ENCODE peak calls at places on chromosomes 11 and 22, in nine cellular contexts. A, T, K, L, M, H, J, O and B are unnamed samples.

GRCh38 chr11:68383976-68384501 is 71.6 kb downstream of the LRP5 start:
- DNase-seq in A (peak; percentile 82), T (peak; percentile 51), K (no peak), L (peak; percentile 74), M (peak; percentile 83), H (peak; percentile 72), J (peak; percentile 63), O (peak; percentile 56), B (peak; percentile 75)

GRCh38 chr22:33073989-33074391 is 15.8 kb upstream of the SYN3 start:
- DNase-seq in A (no peak), T (peak; percentile 7), K (no peak), L (no peak), M (no peak), H (no peak), J (no peak), O (no peak), B (no peak)

GRCh38 chr11:67056640-67057409 is at the start of gene RHOD:
- DNase-seq in A (peak; percentile 90), T (no peak), K (no peak), L (peak; percentile 54), M (peak; percentile 46), H (no peak), J (peak; percentile 81), O (peak; percentile 39), B (peak; percentile 79)

GRCh38 chr11:34250732-34251639 is 106.8 kb downstream of the ABTB2 start:
- DNase-seq in A (peak; percentile 80), T (peak; percentile 29), K (peak; percentile 75), L (no peak), M (no peak), H (no peak), J (no peak), O (no peak), B (peak; percentile 53)

GRCh38 chr11:77215106-77215505 is 86.4 kb downstream of the GDPD4 start:
- DNase-seq in A (no peak), T (no peak), K (no peak), L (no peak), M (no peak), H (no peak), J (no peak), O (no peak), B (no peak)

GRCh38 chr11:3952715-3953114 is 97.3 kb downstream of the STIM1 start:
- DNase-seq in A (no peak), T (no peak), K (no peak), L (no peak), M (no peak), H (no peak), J (no peak), O (no peak), B (no peak)

GRCh38 chr11:32071811-32072210 is 19.1 kb upstream of the RCN1 start:
- DNase-seq in A (no peak), T (peak; percentile 63), K (no peak), L (no peak), M (peak; percentile 20), H (peak; percentile 14), J (no peak), O (peak; percentile 20), B (no peak)

GRCh38 chr11:11722861-11723260 is 101.1 kb upstream of the GALNT18 start:
- DNase-seq in A (no peak), T (no peak), K (no peak), L (no peak), M (no peak), H (no peak), J (no peak), O (no peak), B (no peak)

DNA sequence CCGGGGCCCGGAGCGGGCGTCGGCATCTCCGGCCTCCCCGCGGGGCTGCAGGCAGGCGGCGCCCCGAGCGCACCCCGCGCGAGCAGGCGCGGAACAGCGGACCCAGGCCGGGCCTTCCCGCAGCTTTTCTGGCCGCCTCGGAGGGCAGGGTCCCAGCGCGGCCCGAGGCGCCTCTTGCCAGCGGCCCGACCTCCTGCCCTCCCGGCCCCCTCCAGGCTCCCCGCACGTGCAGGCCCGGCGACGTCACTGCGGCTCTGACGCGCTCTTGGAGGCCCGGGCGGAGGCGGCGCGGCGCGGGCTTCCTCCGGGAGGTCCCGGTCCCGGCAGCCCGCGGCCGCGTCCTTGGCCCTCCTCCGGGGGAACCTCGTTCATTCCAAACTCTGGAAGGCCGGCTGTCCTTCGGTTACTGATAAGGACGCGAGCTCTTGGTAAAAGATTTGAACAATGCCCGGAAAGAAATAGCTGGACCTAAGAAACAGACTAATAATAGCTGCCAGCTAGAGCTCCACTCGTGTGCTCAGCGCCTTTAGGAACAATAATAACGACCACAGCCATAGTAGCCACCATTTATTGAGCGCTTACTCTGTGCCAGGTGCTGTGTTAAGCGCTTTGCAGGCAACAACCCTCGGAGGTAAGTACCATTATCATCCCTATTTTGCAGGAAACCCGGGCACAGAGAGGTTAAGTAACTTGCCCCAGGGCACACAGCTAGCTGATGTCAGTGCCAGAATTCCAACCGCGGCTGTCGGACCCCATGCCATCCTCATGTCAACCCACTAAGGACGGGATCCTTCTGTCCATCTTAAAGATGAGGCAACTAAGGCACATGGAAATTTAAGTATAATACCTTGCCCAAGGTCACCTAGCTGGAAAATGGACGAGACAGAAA is 39.1 kb upstream of the CREB3L1 start:
- DNase-seq in A (peak; percentile 95), T (peak; percentile 25), K (peak; percentile 90), L (peak; percentile 90), M (peak; percentile 84), H (peak; percentile 78), J (peak; percentile 65), O (peak; percentile 62), B (peak; percentile 73)
- H3K4me3 ChIP-seq in A (peak overlapping the region; percentile 52), T (peak overlapping the region; percentile 62), K (peak overlapping the region; percentile 61), L (peak overlapping the region; percentile 40), M (peak overlapping the region; percentile 50), H (peak overlapping the region; percentile 35), J (no peak overlapping the region), O (peak overlapping the region; percentile 76), B (peak overlapping the region; percentile 0)

GRCh38 chr22:29396126-29396525 is 7.8 kb upstream of the AP1B1 start:
- DNase-seq in A (no peak), T (no peak), K (no peak), L (no peak), M (no peak), H (no peak), J (peak; percentile 86), O (no peak), B (no peak)

GRCh38 chr22:29397791-29398190 is 9.4 kb upstream of the AP1B1 start:
- DNase-seq in A (no peak), T (no peak), K (no peak), L (no peak), M (no peak), H (no peak), J (no peak), O (no peak), B (no peak)

GRCh38 chr22:29393019-29393608 is 4.7 kb upstream of the AP1B1 start:
- DNase-seq in A (no peak), T (no peak), K (no peak), L (no peak), M (no peak), H (no peak), J (no peak), O (no peak), B (no peak)

GRCh38 chr22:29391546-29391945 is 3.2 kb upstream of the AP1B1 start:
- DNase-seq in A (no peak), T (no peak), K (no peak), L (no peak), M (no peak), H (no peak), J (no peak), O (no peak), B (no peak)

DNA sequence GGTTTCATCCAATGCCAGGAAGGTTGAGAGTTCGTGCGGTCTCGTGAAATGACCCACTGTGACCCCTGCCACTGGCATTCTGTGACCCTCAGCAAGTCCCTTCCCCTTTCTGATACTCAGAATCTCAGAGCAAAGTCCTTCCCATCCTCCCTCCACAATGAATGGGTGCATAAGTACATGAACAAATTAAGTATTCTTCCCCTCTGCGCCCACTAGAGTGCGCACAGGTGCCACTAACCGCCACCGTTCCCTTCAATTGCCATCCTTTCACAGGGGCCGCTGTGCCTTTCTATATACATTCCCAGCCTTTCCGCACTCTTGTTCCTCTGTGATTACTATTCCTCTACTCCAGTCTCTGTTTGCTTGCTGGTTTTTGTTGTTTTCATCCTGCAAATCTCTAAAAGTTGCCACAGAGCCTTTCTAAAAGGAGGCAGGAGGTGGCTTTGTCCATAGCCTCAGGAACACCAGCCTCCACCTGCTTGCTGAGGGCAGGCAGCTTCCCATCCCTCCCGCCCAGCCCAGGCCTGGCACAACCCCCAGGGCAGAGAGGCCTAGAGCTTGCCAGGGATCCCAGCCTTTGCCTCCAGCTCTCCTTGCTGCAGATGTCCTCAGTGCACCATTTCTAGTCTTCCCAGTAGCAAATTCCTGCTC is 6.7 kb upstream of the AP1B1 start:
- DNase-seq in A (no peak), T (peak; percentile 70), K (peak; percentile 75), L (peak; percentile 73), M (peak; percentile 81), H (peak; percentile 69), J (peak; percentile 80), O (peak; percentile 66), B (peak; percentile 78)
- H3K27ac ChIP-seq in A (no peak overlapping the region), T (no peak overlapping the region), K (no peak overlapping the region), L (no peak overlapping the region), M (no peak overlapping the region), H (no peak overlapping the region), J (no peak overlapping the region), O (no peak overlapping the region), B (no peak overlapping the region)

GRCh38 chr11:61963016-61963281 is 4.5 kb downstream of the FTH1 start:
- DNase-seq in A (no peak), T (no peak), K (no peak), L (peak; percentile 15), M (no peak), H (peak; percentile 55), J (no peak), O (no peak), B (peak; percentile 24)

GRCh38 chr11:61962213-61963015 is 5.0 kb downstream of the FTH1 start:
- DNase-seq in A (no peak), T (peak; percentile 14), K (no peak), L (peak; percentile 15), M (no peak), H (no peak), J (no peak), O (no peak), B (no peak)

GRCh38 chr11:61964941-61965282 is 2.5 kb downstream of the FTH1 start:
- DNase-seq in A (no peak), T (no peak), K (no peak), L (no peak), M (no peak), H (no peak), J (no peak), O (no peak), B (no peak)

GRCh38 chr11:61961570-61962212 is 5.7 kb downstream of the FTH1 start:
- DNase-seq in A (no peak), T (peak; percentile 41), K (no peak), L (peak; percentile 26), M (peak; percentile 87), H (peak; percentile 18), J (peak; percentile 78), O (no peak), B (peak; percentile 60)

DNA sequence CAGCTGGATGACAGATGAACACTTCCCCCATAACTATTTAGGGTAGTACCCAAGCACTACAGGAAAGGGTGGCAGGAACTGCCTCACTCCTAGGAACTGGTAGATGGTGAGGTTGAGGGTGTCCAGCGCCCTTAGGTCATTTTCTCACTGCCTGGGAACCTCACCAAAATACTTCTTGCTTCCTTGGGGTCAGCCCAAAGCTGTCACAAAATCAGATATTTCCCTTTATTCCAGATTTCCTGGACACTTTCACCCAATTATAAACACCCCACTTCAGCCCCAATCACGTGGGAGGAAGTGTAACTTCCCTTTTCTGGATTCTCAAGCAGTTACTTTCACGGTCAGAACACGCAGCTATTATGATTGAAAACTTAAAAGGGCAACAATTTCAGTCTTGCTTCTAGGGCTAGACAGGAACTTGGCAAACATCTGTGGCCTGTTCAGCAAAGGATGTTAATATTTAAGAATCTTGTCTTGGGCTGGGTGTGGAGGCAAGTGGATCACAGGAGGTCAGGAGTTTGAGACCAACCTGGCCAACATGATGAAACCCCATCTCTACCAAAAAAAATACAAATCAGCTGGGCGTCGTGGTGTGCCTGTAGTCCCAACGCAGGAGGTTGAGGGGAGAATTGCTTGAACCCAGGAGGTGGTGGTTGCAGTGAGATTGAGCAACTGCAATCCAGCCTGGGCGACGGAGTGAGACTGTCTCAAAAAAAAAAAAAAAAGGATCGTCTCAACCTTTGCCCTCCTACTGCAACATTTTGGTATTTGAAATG is 4.0 kb downstream of the FTH1 start:
- DNase-seq in A (no peak), T (no peak), K (no peak), L (peak; percentile 10), M (no peak), H (no peak), J (no peak), O (no peak), B (peak; percentile 45)
- H3K4me3 ChIP-seq in A (no peak overlapping the region), T (no peak overlapping the region), K (peak overlapping the region; percentile 98), L (no peak overlapping the region), M (no peak overlapping the region), H (no peak overlapping the region), J (no peak overlapping the region), O (no peak overlapping the region), B (no peak overlapping the region)

GRCh38 chr22:49779226-49779625 is 48.4 kb downstream of the BRD1 start:
- DNase-seq in A (no peak), T (no peak), K (no peak), L (no peak), M (no peak), H (no peak), J (no peak), O (no peak), B (no peak)

GRCh38 chr22:49780992-49781782 is 46.5 kb downstream of the BRD1 start:
- DNase-seq in A (peak; percentile 66), T (no peak), K (no peak), L (no peak), M (no peak), H (no peak), J (no peak), O (no peak), B (no peak)

GRCh38 chr22:49777569-49778250 is 50.0 kb downstream of the BRD1 start:
- DNase-seq in A (peak; percentile 77), T (no peak), K (no peak), L (no peak), M (no peak), H (no peak), J (no peak), O (no peak), B (no peak)

GRCh38 chr22:49780281-49780991 is 47.2 kb downstream of the BRD1 start:
- DNase-seq in A (peak; percentile 64), T (no peak), K (no peak), L (no peak), M (no peak), H (no peak), J (no peak), O (no peak), B (no peak)

DNA sequence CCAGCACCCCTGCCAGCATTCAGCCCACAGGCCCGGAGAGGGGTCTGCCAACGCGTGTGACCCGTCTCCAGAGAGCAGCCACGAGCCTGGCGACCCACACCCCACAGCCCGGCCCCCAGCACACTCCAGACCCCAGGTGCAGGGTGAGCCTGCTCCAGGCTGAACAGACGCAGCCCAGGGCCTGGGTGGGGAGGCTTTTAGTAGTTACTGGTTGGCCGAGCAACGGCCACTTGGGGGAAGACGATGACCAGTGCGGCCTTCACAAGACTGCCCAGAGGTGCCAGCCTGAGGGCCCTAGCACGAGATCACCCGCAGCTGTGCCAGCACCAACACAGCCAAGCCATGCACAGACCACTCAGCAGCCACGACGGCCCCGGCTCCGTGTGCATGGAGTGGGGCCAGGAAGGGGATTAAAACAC is 47.8 kb downstream of the BRD1 start:
- DNase-seq in A (peak; percentile 70), T (no peak), K (no peak), L (no peak), M (peak; percentile 28), H (no peak), J (no peak), O (no peak), B (no peak)
- H3K27ac ChIP-seq in A (no peak overlapping the region), T (no peak overlapping the region), K (no peak overlapping the region), L (no peak overlapping the region), M (no peak overlapping the region), H (no peak overlapping the region), J (no peak overlapping the region), O (no peak overlapping the region), B (no peak overlapping the region)